ENCODE peak calls at places on chromosomes 16 and 17, in nine cellular contexts. R, Z, C, W, V, A, N, Q and T are unnamed samples.
A peak's percentile ranks its signal among the peaks of the same experiment; 100 is the strongest.

GRCh38 chr17:64615025-64615677 is 47.0 kb downstream of the SMURF2 start:
- DNase-seq in R (no peak), Z (no peak), C (no peak), W (no peak), V (no peak), A (no peak), N (no peak), Q (peak; percentile 73), T (no peak)

GRCh38 chr17:62750502-62751349 is 57.4 kb downstream of the MARCHF10 start:
- DNase-seq in R (no peak), Z (no peak), C (peak; percentile 27), W (no peak), V (no peak), A (no peak), N (no peak), Q (no peak), T (no peak)

GRCh38 chr17:6701719-6702118 is 11.4 kb downstream of the SLC13A5 start:
- DNase-seq in R (peak; percentile 73), Z (no peak), C (peak; percentile 35), W (peak; percentile 58), V (no peak), A (no peak), N (peak; percentile 30), Q (peak; percentile 33), T (peak; percentile 82)

GRCh38 chr16:69143116-69143515 is 10.7 kb downstream of the UTP4 start:
- DNase-seq in R (no peak), Z (no peak), C (no peak), W (no peak), V (no peak), A (no peak), N (peak; percentile 45), Q (no peak), T (peak; percentile 15)

GRCh38 chr17:78723001-78723796 is 58.9 kb downstream of the CYTH1 start:
- DNase-seq in R (no peak), Z (no peak), C (no peak), W (peak; percentile 62), V (no peak), A (no peak), N (no peak), Q (peak; percentile 49), T (peak; percentile 58)

GRCh38 chr16:79329163-79329521 is 271.4 kb downstream of the MAF start:
- DNase-seq in R (no peak), Z (no peak), C (no peak), W (no peak), V (no peak), A (no peak), N (no peak), Q (no peak), T (no peak)

GRCh38 chr17:69223809-69224208 is 4.8 kb downstream of the ABCA10 start:
- DNase-seq in R (peak; percentile 18), Z (no peak), C (no peak), W (no peak), V (no peak), A (no peak), N (no peak), Q (peak; percentile 69), T (no peak)

GRCh38 chr17:65415991-65416390 is 145.5 kb downstream of the AXIN2 start:
- DNase-seq in R (no peak), Z (no peak), C (no peak), W (no peak), V (no peak), A (no peak), N (peak; percentile 69), Q (no peak), T (no peak)

GRCh38 chr16:28218109-28218508 is 6.3 kb upstream of the XPO6 start:
- DNase-seq in R (peak; percentile 64), Z (no peak), C (peak; percentile 12), W (no peak), V (no peak), A (no peak), N (peak; percentile 35), Q (peak; percentile 76), T (peak; percentile 9)

GRCh38 chr16:67708368-67708771 is 10.7 kb downstream of the GFOD2 start:
- DNase-seq in R (no peak), Z (no peak), C (no peak), W (no peak), V (no peak), A (no peak), N (no peak), Q (no peak), T (no peak)

GRCh38 chr17:27408891-27409290 is 47.4 kb upstream of the KSR1 start:
- DNase-seq in R (no peak), Z (no peak), C (no peak), W (no peak), V (no peak), A (no peak), N (no peak), Q (peak; percentile 35), T (no peak)

GRCh38 chr16:86611958-86612357 is 33.6 kb downstream of the FOXL1 start:
- DNase-seq in R (no peak), Z (no peak), C (no peak), W (no peak), V (no peak), A (no peak), N (no peak), Q (no peak), T (no peak)

GRCh38 chr17:4033751-4034251 is 69.6 kb upstream of the ATP2A3 start:
- DNase-seq in R (no peak), Z (no peak), C (no peak), W (no peak), V (no peak), A (no peak), N (peak; percentile 37), Q (no peak), T (no peak)

GRCh38 chr17:33594000-33594399 is 300.9 kb upstream of the ASIC2 start:
- DNase-seq in R (no peak), Z (no peak), C (no peak), W (no peak), V (no peak), A (no peak), N (no peak), Q (no peak), T (no peak)

GRCh38 chr17:12896386-12896785 is 107.1 kb downstream of the ARHGAP44 start:
- DNase-seq in R (no peak), Z (no peak), C (no peak), W (no peak), V (no peak), A (no peak), N (no peak), Q (no peak), T (no peak)

GRCh38 chr16:26569793-26570192 is 496.9 kb upstream of the C16orf82 start:
- DNase-seq in R (peak; percentile 10), Z (no peak), C (no peak), W (peak; percentile 6), V (no peak), A (no peak), N (no peak), Q (no peak), T (peak; percentile 11)
- TF ChIP-seq CTCF in R (peak; percentile 45), Z (no peak), C (peak; percentile 46), W (peak; percentile 68), V (peak; percentile 8), A (no peak), N (no peak), Q (no peak), T (no peak)

DNA sequence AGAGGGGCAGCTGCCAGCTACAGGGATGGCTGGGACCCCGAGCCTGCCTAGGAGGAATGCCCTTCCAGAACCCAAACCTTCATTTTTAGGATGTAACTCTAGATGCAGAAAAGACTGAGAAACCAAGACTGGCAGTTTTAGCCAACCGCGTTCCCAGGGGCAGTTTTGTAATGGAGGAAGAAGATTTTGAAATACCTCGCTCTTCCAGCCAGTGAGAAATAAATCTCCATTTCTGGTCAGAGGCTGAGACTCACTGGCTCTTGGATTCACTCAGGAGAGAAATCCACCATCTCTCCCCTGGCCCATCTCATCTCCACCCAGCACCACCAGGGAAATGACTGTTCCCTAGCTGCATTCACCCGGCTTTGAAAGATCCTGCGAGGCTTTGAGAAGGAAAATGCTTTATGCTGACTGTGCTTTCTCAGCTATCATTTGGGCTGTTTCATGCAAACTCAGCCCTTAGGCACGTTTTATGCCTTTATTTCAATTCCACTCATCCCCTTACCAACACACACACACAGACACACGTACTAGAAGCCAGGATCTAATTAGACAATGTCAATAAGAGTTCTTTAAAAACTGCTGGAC is 185.2 kb downstream of the SOX9 start:
- DNase-seq in R (no peak), Z (no peak), C (no peak), W (no peak), V (no peak), A (no peak), N (no peak), Q (peak; percentile 62), T (no peak)
- TF ChIP-seq CTCF in R (no peak), Z (no peak), C (no peak), W (no peak), V (no peak), A (no peak), N (no peak), Q (no peak), T (no peak)

GRCh38 chr16:30656974-30657865 is 1.0 kb upstream of the FBRS start:
- DNase-seq in R (no peak), Z (no peak), C (no peak), W (no peak), V (no peak), A (no peak), N (no peak), Q (no peak), T (no peak)

GRCh38 chr16:30659507-30660423 is 1.5 kb downstream of the FBRS start:
- DNase-seq in R (peak; percentile 50), Z (no peak), C (peak; percentile 72), W (no peak), V (no peak), A (no peak), N (peak; percentile 56), Q (no peak), T (no peak)

GRCh38 chr16:30660424-30661251 is 2.4 kb downstream of the FBRS start:
- DNase-seq in R (peak; percentile 88), Z (no peak), C (no peak), W (no peak), V (no peak), A (no peak), N (peak; percentile 89), Q (no peak), T (no peak)

GRCh38 chr16:30657866-30658730 is at the start of gene FBRS:
- DNase-seq in R (peak; percentile 98), Z (peak; percentile 100), C (peak; percentile 100), W (peak; percentile 99), V (peak; percentile 100), A (peak; percentile 100), N (peak; percentile 100), Q (peak; percentile 100), T (peak; percentile 98)

GRCh38 chr16:30658731-30659506 is 688 bp downstream of the FBRS start:
- DNase-seq in R (peak; percentile 90), Z (peak; percentile 85), C (no peak), W (no peak), V (peak; percentile 91), A (peak; percentile 84), N (peak; percentile 84), Q (peak; percentile 99), T (peak; percentile 68)
- TF ChIP-seq CTCF in R (no peak), Z (no peak), C (peak; percentile 5), W (no peak), V (peak; percentile 22), A (peak; percentile 30), N (no peak), Q (peak; percentile 16), T (no peak)

DNA sequence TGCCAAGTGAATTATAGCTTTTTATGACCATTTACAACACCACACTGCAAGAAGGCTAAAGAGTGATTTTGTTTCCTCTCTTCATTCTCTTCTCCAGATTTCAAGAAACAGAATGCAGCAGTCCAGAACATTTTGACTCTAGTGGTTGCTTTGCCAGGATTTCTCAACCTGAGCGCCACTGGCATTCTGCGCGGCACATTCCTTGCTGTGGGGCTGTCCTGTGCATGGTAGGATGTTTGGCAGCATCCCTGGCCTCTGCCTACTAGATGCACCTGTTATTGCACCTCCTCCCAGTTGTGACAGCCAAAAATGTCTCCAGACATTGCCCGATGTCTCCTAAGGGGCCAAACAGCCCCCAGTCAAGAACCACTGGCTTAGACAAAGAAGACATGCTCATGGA is 25.7 kb upstream of the SLC39A11 start:
- DNase-seq in R (no peak), Z (no peak), C (no peak), W (no peak), V (no peak), A (no peak), N (no peak), Q (no peak), T (no peak)
- TF ChIP-seq CTCF in R (no peak), Z (no peak), C (no peak), W (no peak), V (no peak), A (no peak), N (no peak), Q (no peak), T (no peak)